ENCODE peak calls at places on chromosomes 3 and 15, in five cellular contexts. G is hepatocyte, J is SK-N-SH, I is MM.1S, Y is OCI-LY7. C is an unnamed sample. For H3K9me3, the result is how much of the 10 kb centered on the place peaks cover.

GRCh38 chr3:59432676-59433075 is 382.9 kb upstream of the CFAP20DC start:
- DNase-seq in G (no peak), J (no peak), I (no peak), Y (no peak), C (no peak)

GRCh38 chr3:14389133-14390115 is 13.0 kb upstream of the SLC6A6 start:
- DNase-seq in G (no peak), J (no peak), I (peak), Y (peak), C (no peak)

GRCh38 chr15:91258436-91258779 is 158.4 kb downstream of the SV2B start:
- DNase-seq in G (no peak), J (no peak), I (no peak), Y (peak), C (no peak)

GRCh38 chr3:106829206-106829605 is 548.0 kb upstream of the CCDC54 start:
- DNase-seq in G (no peak), J (no peak), I (no peak), Y (no peak), C (peak)

GRCh38 chr3:185521349-185522138 is 22.7 kb upstream of the TMEM41A start:
- DNase-seq in G (no peak), J (no peak), I (no peak), Y (no peak), C (no peak)

GRCh38 chr3:172106037-172106559 is 66.7 kb downstream of the FNDC3B start:
- DNase-seq in G (no peak), J (no peak), I (no peak), Y (no peak), C (no peak)

GRCh38 chr3:149180057-149180573 is 41.5 kb downstream of the CP start:
- DNase-seq in G (peak), J (no peak), I (no peak), Y (no peak), C (no peak)

GRCh38 chr15:34810455-34811146 is 15.3 kb upstream of the ACTC1 start:
- DNase-seq in G (peak), J (no peak), I (no peak), Y (no peak), C (no peak)

GRCh38 chr3:20658491-20658890 is 472.5 kb upstream of the SGO1 start:
- DNase-seq in G (no peak), J (no peak), I (no peak), Y (no peak), C (no peak)

GRCh38 chr3:39273119-39273518 is 6.7 kb downstream of the CX3CR1 start:
- DNase-seq in G (no peak), J (no peak), I (no peak), Y (no peak), C (no peak)

GRCh38 chr3:41190509-41191284 is 8.6 kb upstream of the CTNNB1 start:
- DNase-seq in G (no peak), J (no peak), I (no peak), Y (no peak), C (no peak)

GRCh38 chr3:130925628-130926027 is 31.7 kb downstream of the ATP2C1 start:
- DNase-seq in G (no peak), J (no peak), I (no peak), Y (peak), C (no peak)

DNA sequence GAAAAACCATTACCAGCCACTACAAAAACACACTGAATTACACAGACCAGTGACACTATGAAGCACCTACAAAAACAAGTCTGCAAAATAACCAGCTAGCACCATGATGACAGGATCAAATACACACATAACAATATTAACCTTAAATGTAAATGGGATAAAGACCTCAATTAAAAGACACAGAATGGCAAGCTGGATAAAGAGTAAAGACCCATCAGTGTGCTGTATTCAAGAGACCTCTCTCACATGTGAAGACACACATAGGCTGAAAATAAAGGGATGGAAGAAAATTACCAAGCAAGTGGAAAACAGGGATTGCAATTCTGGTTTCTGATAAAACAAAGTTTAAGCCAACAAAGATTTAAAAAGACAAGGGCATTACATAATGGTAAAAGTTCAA is 482.7 kb upstream of the MCTP2 start:
- DNase-seq in G (no peak), J (no peak), I (no peak), Y (no peak), C (no peak)
- H3K9me3 ChIP-seq in G (under half), J (under half), I (under half), Y (under half), C (under half)

DNA sequence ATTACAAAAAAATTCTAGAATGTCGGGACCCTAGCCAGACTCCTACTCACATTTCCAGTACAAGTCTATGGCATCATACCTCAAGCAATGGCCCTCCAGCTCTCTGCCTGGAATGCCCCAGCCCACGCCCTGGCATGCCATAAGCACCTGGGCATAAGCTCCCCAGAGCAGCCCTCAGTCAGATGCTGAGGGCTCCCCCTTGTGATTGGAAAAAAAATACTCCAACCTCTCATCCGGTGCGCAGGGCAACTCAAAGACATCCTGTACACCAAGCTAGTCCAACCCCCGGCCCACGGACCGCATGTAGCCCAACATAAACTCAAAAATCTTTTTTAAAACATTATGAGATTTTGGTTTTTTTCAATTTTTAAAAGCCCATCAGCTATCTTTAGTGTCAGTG is 115.4 kb downstream of the NEK10 start:
- DNase-seq in G (peak), J (peak), I (peak), Y (peak), C (peak)
- TF ChIP-seq CTCF in G (peak), J (peak), I (peak), Y (peak), C (peak)

GRCh38 chr15:98536976-98537375 is 111.4 kb upstream of the IGF1R start:
- DNase-seq in G (no peak), J (no peak), I (no peak), Y (no peak), C (no peak)

GRCh38 chr15:98541519-98541918 is 106.8 kb upstream of the IGF1R start:
- DNase-seq in G (no peak), J (no peak), I (no peak), Y (no peak), C (no peak)

GRCh38 chr15:98532063-98532462 is 116.3 kb upstream of the IGF1R start:
- DNase-seq in G (no peak), J (no peak), I (no peak), Y (no peak), C (no peak)

GRCh38 chr15:98537516-98538060 is 110.8 kb upstream of the IGF1R start:
- DNase-seq in G (no peak), J (no peak), I (no peak), Y (no peak), C (no peak)
- TF ChIP-seq EZH2phosphoT487 in G (no peak), J (no peak), I (no peak), Y (no peak), C (no peak)

GRCh38 chr3:43014990-43015389 is 35.9 kb downstream of the GASK1A start:
- DNase-seq in G (no peak), J (no peak), I (no peak), Y (no peak), C (no peak)
- H3K9me3 ChIP-seq in G (under half), J (under half), I (under half), Y (under half), C (under half)

GRCh38 chr3:58237238-58237939 is at the start of gene ABHD6:
- DNase-seq in G (peak), J (peak), I (peak), Y (peak), C (peak)
- TF ChIP-seq CTCF in G (peak), J (peak), I (peak), Y (peak), C (peak)

DNA sequence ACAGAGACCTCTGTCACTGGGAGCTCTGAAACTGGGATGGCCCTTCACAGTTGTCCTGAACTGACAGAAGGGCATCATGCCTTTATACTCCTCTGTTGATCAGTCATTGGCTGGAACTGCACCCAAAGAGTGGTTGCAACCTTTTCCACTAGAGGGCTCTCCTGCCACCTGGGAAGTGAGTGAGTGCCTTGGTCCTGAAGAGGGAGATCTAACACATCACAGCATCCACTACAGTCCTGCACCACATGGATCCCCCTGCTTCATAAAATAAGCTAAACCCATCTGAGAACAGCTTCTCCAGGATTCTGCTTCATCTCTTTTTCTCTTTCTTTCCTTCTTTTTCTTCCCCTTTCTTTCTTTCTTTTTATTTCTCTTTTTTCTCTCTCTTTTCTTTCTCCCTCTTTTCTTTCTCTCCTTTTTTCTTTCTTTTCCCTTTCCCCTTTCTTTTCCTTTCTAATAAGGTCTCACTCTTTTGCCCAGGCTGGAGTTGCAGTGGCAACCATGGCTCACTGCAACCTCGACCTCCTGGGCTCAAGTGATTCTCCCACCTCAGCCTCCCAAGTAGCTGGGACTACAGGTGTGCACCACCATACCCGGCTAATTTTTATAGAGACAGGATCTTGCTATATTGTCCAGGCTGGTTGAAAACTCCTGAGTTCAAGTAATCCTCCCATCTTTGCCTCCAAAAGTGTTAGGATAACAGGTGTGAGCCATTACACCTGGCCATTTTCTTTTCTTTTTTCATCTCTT is 42.8 kb upstream of the RAF1 start:
- DNase-seq in G (peak), J (peak), I (peak), Y (peak), C (peak)
- TF ChIP-seq EZH2phosphoT487 in G (no peak), J (no peak), I (no peak), Y (no peak), C (no peak)

DNA sequence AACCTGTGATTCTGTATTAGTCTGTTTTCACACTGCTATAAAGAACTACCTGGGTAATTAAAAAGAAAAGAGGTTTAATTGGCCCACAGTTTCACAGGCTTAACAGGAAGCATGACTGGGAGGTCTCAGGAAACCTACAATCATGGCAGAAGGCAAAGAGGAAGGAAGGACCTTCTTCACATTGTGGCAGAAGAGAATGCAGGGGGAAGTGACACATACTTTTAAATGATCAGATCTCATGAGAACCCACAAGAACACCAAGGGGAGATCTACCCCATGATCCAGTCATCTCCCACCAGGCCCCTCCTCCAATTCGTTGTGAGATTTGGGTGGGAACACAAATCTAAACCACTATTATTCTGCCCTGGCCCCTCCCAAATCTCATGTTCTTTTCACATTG is 6.1 kb downstream of the ZKSCAN7 start:
- DNase-seq in G (no peak), J (no peak), I (no peak), Y (no peak), C (no peak)
- H3K9me3 ChIP-seq in G (under half), J (under half), I (under half), Y (under half), C (under half)

GRCh38 chr3:52793702-52794611 is 639 bp upstream of the ITIH3 start:
- DNase-seq in G (no peak), J (no peak), I (no peak), Y (no peak), C (no peak)

GRCh38 chr3:52791928-52792327 is 2.7 kb upstream of the ITIH3 start:
- DNase-seq in G (no peak), J (no peak), I (no peak), Y (no peak), C (no peak)

GRCh38 chr3:52792961-52793695 is 1.5 kb upstream of the ITIH3 start:
- DNase-seq in G (no peak), J (no peak), I (no peak), Y (no peak), C (no peak)

GRCh38 chr3:52791396-52791795 is 3.2 kb upstream of the ITIH3 start:
- DNase-seq in G (no peak), J (no peak), I (no peak), Y (no peak), C (no peak)

GRCh38 chr3:52792413-52792812 is 2.2 kb upstream of the ITIH3 start:
- DNase-seq in G (no peak), J (no peak), I (no peak), Y (peak), C (peak)
- TF ChIP-seq CTCF in G (no peak), J (no peak), I (no peak), Y (peak), C (peak)

DNA sequence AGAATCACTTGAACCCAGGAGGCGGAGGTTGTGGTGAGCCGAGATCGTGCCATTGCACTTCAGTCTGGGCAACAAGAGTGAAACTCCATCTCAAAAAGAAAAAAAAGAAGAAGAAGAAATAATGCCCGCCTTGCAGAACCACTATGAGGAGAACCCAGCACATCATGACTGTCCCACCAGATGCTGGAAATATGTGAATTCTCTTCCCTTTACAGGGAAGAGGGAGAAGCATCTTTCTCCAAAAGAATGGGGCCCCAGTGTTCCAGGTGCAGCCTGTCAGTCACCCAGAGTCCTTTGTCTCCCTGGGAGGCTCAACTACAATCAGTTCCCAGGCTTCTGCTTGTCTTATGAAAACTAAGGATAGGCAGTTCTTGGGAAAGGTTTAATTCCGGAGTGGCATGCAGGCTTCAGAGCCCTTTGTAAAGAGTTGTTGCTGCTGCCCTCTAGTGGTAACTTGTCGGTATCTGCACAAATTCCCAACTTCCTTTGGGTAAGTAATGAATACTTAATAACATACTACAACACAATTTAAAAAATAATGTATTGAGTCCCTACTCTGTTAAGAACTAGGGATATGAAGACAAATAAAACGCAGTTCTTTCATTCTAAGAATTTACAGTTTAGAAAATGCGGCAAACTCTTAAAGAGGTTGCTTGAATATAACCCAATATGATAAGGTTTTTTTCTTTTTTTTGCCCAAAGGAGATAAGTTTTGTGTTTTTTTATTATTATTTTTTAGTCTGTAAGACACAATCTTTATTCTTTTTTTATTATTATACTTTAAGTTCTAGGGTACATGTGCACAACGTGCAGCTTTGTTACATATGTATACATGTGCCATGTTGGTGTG is 18.6 kb upstream of the TICRR start:
- DNase-seq in G (peak), J (peak), I (peak), Y (peak), C (peak)
- TF ChIP-seq EZH2phosphoT487 in G (no peak), J (no peak), I (no peak), Y (no peak), C (no peak)